ENCODE peak calls at places on chromosomes 13 and 19, in four cellular contexts. X, V, A and Q are unnamed samples.

GRCh38 chr19:44725251-44725650 is 23.3 kb upstream of the BCL3 start:
- DNase-seq in A (no peak), V (no peak), X (no peak), Q (no peak)

GRCh38 chr19:37594982-37595382 is 306 bp downstream of the ZNF540 start:
- DNase-seq in A (peak; percentile 22), X (peak; percentile 16), V (peak; percentile 53), Q (peak; percentile 56)

GRCh38 chr13:44575741-44576395 is at the start of gene TSC22D1:
- DNase-seq in X (no peak), V (no peak), A (peak; percentile 14), Q (peak; percentile 22)

GRCh38 chr19:56919308-56919995 is 78.9 kb upstream of the PEG3 start:
- DNase-seq in A (no peak), V (no peak), X (no peak), Q (no peak)

GRCh38 chr13:91228083-91228482 is 119.4 kb upstream of the MIR17HG start:
- DNase-seq in A (no peak), X (no peak), V (no peak), Q (no peak)

GRCh38 chr19:19823916-19824315 is 2.4 kb upstream of the ZNF506 start:
- DNase-seq in V (no peak), A (no peak), X (peak; percentile 52), Q (no peak)

GRCh38 chr13:110152351-110152750 is 154.6 kb downstream of the COL4A1 start:
- DNase-seq in X (no peak), V (no peak), A (no peak), Q (no peak)

GRCh38 chr19:31548941-31549340 is 199.7 kb upstream of the TSHZ3 start:
- DNase-seq in A (no peak), X (no peak), V (peak; percentile 17), Q (no peak)

GRCh38 chr13:83496501-83496900 is 385.8 kb downstream of the SLITRK1 start:
- DNase-seq in V (no peak), X (no peak), A (no peak), Q (no peak)

GRCh38 chr13:76861859-76862258 is 24.3 kb downstream of the KCTD12 start:
- DNase-seq in X (no peak), A (no peak), V (no peak), Q (no peak)

GRCh38 chr13:45167611-45168554 is 33.0 kb downstream of the KCTD4 start:
- DNase-seq in X (no peak), A (no peak), V (peak; percentile 3), Q (no peak)

GRCh38 chr19:43315851-43316250 is 37.6 kb upstream of the CD177 start:
- DNase-seq in A (no peak), V (peak; percentile 11), X (no peak), Q (no peak)

GRCh38 chr19:1312732-1313694 is 27.3 kb downstream of the EFNA2 start:
- DNase-seq in V (no peak), A (no peak), X (no peak), Q (no peak)

DNA sequence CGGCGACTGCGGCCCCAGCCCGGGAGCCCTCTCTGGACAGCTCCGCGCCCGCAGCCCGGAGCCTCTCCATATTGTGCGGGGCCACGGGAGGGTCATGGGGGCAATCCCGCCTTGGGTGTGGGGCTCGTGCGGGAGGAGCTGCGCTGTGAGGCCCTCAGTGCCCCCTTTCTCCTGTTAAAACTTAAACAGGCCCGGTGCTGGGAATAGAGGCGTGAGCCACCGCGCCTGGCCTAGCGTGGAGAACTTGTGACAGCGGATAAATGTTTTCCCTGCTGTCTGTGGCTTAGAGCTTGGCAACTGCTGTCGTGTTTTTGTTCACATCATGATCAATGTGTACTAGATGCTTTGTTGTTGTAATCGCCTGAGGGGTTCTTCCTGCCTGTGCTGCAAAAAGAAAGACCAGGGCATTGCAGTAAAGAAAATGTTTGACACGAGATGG is 588 bp downstream of the ZNF844 start:
- DNase-seq in V (peak; percentile 17), X (no peak), A (no peak), Q (no peak)
- TF ChIP-seq SPI1 in V (no peak), X (no peak), A (no peak), Q (no peak)

DNA sequence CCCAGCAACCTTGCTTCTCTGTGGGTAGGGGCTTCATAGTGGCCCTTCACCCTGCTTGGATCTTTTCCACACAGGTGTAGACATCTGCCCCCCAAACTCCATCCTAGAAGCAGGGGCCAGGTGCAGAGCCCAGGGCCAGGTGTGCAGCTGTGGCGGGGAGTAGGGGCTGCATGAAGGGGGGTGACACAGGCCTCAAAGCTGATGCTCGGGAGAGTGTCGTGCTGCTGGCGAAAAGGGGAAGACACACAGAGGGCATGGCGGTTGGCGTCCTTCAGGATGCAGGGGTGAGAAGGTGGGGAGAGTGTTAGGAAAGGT is 31.0 kb upstream of the ISYNA1 start:
- DNase-seq in A (no peak), X (no peak), V (no peak), Q (no peak)
- TF ChIP-seq SPI1 in A (no peak), X (no peak), V (no peak), Q (peak; percentile 5)

DNA sequence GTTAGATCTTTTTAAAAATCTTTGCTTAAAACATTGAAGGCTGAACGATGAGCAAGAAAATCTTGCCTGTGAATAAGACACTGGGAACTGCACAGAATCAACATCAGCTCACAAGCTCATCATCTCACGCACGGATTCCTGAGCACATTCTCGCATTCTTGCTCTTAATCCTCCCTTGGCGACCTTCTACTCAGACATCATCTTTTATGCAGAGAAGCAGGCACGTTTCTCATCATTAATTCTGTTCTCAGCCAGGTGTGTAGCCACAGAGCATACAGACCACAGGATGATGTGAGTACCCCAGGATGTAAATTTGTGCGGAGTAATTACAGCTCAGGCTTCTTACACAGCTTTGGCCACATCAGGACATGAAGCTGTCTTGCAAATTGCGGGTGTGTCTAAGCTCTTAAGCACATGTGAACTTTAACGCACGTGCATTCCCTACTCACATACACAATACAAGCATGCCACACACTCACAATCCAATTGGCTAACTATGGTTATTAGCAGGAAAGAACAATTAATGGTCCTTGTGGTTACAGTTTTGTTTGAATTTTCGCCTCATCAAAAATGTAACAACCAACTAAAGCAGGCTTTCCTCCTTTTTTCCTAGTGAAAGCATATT is 36.5 kb upstream of the SACS start:
- DNase-seq in V (no peak), X (no peak), A (no peak), Q (no peak)
- TF ChIP-seq SPI1 in V (no peak), X (no peak), A (no peak), Q (no peak)

GRCh38 chr13:99153219-99153618 is 47.4 kb upstream of the UBAC2 start:
- DNase-seq in A (no peak), X (no peak), V (peak; percentile 44), Q (no peak)

GRCh38 chr13:99154064-99154463 is 46.6 kb upstream of the UBAC2 start:
- DNase-seq in X (no peak), V (peak; percentile 41), A (no peak), Q (no peak)

GRCh38 chr13:99155821-99156220 is 44.8 kb upstream of the UBAC2 start:
- DNase-seq in A (no peak), X (no peak), V (no peak), Q (no peak)

GRCh38 chr13:99151516-99151915 is 49.1 kb upstream of the UBAC2 start:
- DNase-seq in X (no peak), A (no peak), V (peak; percentile 82), Q (no peak)

GRCh38 chr13:99150575-99151370 is 49.9 kb upstream of the UBAC2 start:
- DNase-seq in V (no peak), X (no peak), A (no peak), Q (no peak)
- TF ChIP-seq SPI1 in V (no peak), X (no peak), A (no peak), Q (no peak)